ENCODE peak calls at places on chromosomes 3 and 15, in nine cellular contexts. C is DMS79, B is NB4, T is left colon, S is NCI-H345, F is C1 segment of cervical spinal cord, I is B cell, P is iris pigment epithelial cell, X is caudate nucleus. U is an unnamed sample.

GRCh38 chr15:89119489-89120478 is 31.5 kb downstream of the ABHD2 start:
- DNase-seq in C (no peak), B (no peak), T (no peak), S (peak), F (no peak), I (no peak), P (peak), X (no peak), U (no peak)

GRCh38 chr3:194633349-194634004 is at the start of gene TMEM44:
- DNase-seq in C (peak), B (peak), T (peak), S (peak), F (no peak), I (peak), P (peak), X (peak), U (peak)

GRCh38 chr15:67510597-67511225 is 10.2 kb upstream of the C15orf61 start:
- DNase-seq in C (no peak), B (no peak), T (no peak), S (no peak), F (no peak), I (no peak), P (peak), X (no peak), U (no peak)

GRCh38 chr3:170725285-170725731 is 139.4 kb upstream of the SLC7A14 start:
- DNase-seq in C (no peak), B (no peak), T (no peak), S (no peak), F (no peak), I (no peak), P (peak), X (no peak), U (no peak)

GRCh38 chr3:188084751-188085595 is 69.0 kb upstream of the LPP start:
- DNase-seq in C (no peak), B (no peak), T (no peak), S (no peak), F (no peak), I (no peak), P (no peak), X (no peak), U (no peak)

GRCh38 chr15:72838311-72838731 is 54.8 kb upstream of the ADPGK start:
- DNase-seq in C (no peak), B (peak), T (no peak), S (no peak), F (no peak), I (no peak), P (no peak), X (no peak), U (no peak)

GRCh38 chr3:126187920-126188319 is 7.5 kb upstream of the ALDH1L1 start:
- DNase-seq in C (no peak), B (no peak), T (no peak), S (no peak), F (no peak), I (no peak), P (no peak), X (no peak), U (no peak)

GRCh38 chr3:147422934-147423599 is 13.9 kb downstream of the ZIC1 start:
- DNase-seq in C (no peak), B (no peak), T (no peak), S (no peak), F (no peak), I (peak), P (no peak), X (no peak), U (no peak)

GRCh38 chr15:43276563-43277200 is 10.0 kb upstream of the TGM5 start:
- DNase-seq in C (no peak), B (no peak), T (no peak), S (no peak), F (no peak), I (no peak), P (no peak), X (no peak), U (no peak)

GRCh38 chr3:160941885-160942494 is 163.2 kb downstream of the B3GALNT1 start:
- DNase-seq in C (no peak), B (peak), T (peak), S (no peak), F (no peak), I (peak), P (peak), X (no peak), U (peak)

GRCh38 chr15:51909591-51909990 is 62.0 kb downstream of the LEO1 start:
- DNase-seq in C (no peak), B (no peak), T (no peak), S (no peak), F (no peak), I (no peak), P (no peak), X (no peak), U (no peak)

GRCh38 chr3:114364806-114365205 is 71.0 kb downstream of the TIGIT start:
- DNase-seq in C (no peak), B (no peak), T (no peak), S (no peak), F (no peak), I (no peak), P (no peak), X (no peak), U (no peak)

GRCh38 chr3:139099968-139100817 is 55.5 kb upstream of the PRR23C start:
- DNase-seq in C (no peak), B (no peak), T (no peak), S (no peak), F (no peak), I (no peak), P (no peak), X (no peak), U (no peak)

GRCh38 chr15:64892850-64893403 is 18.8 kb upstream of the ANKDD1A start:
- DNase-seq in C (no peak), B (peak), T (no peak), S (no peak), F (no peak), I (no peak), P (no peak), X (no peak), U (peak)

GRCh38 chr15:70264014-70264492 is 166.3 kb upstream of the TLE3 start:
- DNase-seq in C (peak), B (peak), T (no peak), S (peak), F (peak), I (peak), P (no peak), X (peak), U (no peak)

GRCh38 chr3:58005662-58006061 is 2.6 kb upstream of the FLNB start:
- DNase-seq in C (no peak), B (no peak), T (no peak), S (no peak), F (no peak), I (no peak), P (peak), X (no peak), U (no peak)

GRCh38 chr15:90638963-90639362 is 78.2 kb upstream of the BLM start:
- DNase-seq in C (no peak), B (no peak), T (no peak), S (no peak), F (no peak), I (no peak), P (no peak), X (no peak), U (no peak)

GRCh38 chr15:70976856-70977255 is 84.2 kb downstream of the LRRC49 start:
- DNase-seq in C (no peak), B (no peak), T (no peak), S (no peak), F (no peak), I (no peak), P (peak), X (no peak), U (no peak)

GRCh38 chr3:17023006-17023664 is 138.4 kb downstream of the PLCL2 start:
- DNase-seq in C (no peak), B (peak), T (no peak), S (no peak), F (no peak), I (peak), P (peak), X (no peak), U (peak)

GRCh38 chr3:183375787-183376186 is 52.6 kb downstream of the MCF2L2 start:
- DNase-seq in C (no peak), B (peak), T (no peak), S (no peak), F (no peak), I (no peak), P (no peak), X (no peak), U (no peak)

GRCh38 chr15:74787251-74788041 is 5.6 kb downstream of the CSK start:
- DNase-seq in C (no peak), B (peak), T (peak), S (no peak), F (peak), I (peak), P (peak), X (no peak), U (peak)

U was measured in stimulated activated CD4-positive, alpha-beta T cell treated with anti-CD3 and anti-CD28 coated beads, Interleukin-4, amount 100 ng/mL, for 4 hours.